ENCODE peak calls at places on chromosomes 13 and 19, in six cellular contexts. One of them, this sample, is unnamed.
A peak's percentile ranks its signal among the peaks of the same experiment; 100 is the strongest.

GRCh38 chr13:93794197-93794885 is 567.7 kb downstream of the GPC6 start:
- DNase-seq in A549: no peak
- DNase-seq in tibial nerve: no peak
- DNase-seq in body of pancreas: no peak
- DNase-seq in HCT116: no peak
- DNase-seq in ovary: no peak
- DNase-seq in this sample: no peak

GRCh38 chr19:8484331-8484894 is 18.0 kb downstream of the PRAM1 start:
- DNase-seq in HCT116: no peak
- DNase-seq in ovary: peak; percentile 36
- DNase-seq in body of pancreas: no peak
- DNase-seq in tibial nerve: peak; percentile 63
- DNase-seq in A549: no peak
- DNase-seq in this sample: no peak

GRCh38 chr13:68099616-68100015 is 869.5 kb upstream of the PCDH9 start:
- DNase-seq in A549: peak; percentile 11
- DNase-seq in HCT116: peak; percentile 0
- DNase-seq in tibial nerve: no peak
- DNase-seq in ovary: no peak
- DNase-seq in body of pancreas: no peak
- DNase-seq in this sample: no peak

GRCh38 chr19:49064029-49064629 is 489 bp downstream of the NTF4 start:
- DNase-seq in A549: no peak
- DNase-seq in tibial nerve: no peak
- DNase-seq in HCT116: no peak
- DNase-seq in body of pancreas: no peak
- DNase-seq in ovary: no peak
- DNase-seq in this sample: no peak

GRCh38 chr13:27423333-27423732 is 1.1 kb upstream of the GTF3A start:
- DNase-seq in ovary: no peak
- DNase-seq in tibial nerve: no peak
- DNase-seq in HCT116: no peak
- DNase-seq in body of pancreas: no peak
- DNase-seq in A549: no peak
- DNase-seq in this sample: no peak

GRCh38 chr13:59651479-59651878 is 512.2 kb downstream of the DIAPH3 start:
- DNase-seq in ovary: no peak
- DNase-seq in tibial nerve: no peak
- DNase-seq in A549: no peak
- DNase-seq in HCT116: no peak
- DNase-seq in body of pancreas: no peak
- DNase-seq in this sample: no peak

GRCh38 chr13:106917024-106917491 is 349.1 kb upstream of the ARGLU1 start:
- DNase-seq in A549: no peak
- DNase-seq in ovary: no peak
- DNase-seq in body of pancreas: no peak
- DNase-seq in HCT116: no peak
- DNase-seq in tibial nerve: no peak
- DNase-seq in this sample: no peak

GRCh38 chr13:38366954-38367645 is 17.4 kb downstream of the UFM1 start:
- DNase-seq in HCT116: no peak
- DNase-seq in ovary: no peak
- DNase-seq in A549: no peak
- DNase-seq in tibial nerve: no peak
- DNase-seq in body of pancreas: no peak
- DNase-seq in this sample: no peak

GRCh38 chr19:45766293-45766918 is 2.6 kb downstream of the SIX5 start:
- DNase-seq in ovary: peak; percentile 63
- DNase-seq in A549: no peak
- DNase-seq in body of pancreas: peak; percentile 69
- DNase-seq in tibial nerve: no peak
- DNase-seq in HCT116: no peak
- DNase-seq in this sample: no peak

DNA sequence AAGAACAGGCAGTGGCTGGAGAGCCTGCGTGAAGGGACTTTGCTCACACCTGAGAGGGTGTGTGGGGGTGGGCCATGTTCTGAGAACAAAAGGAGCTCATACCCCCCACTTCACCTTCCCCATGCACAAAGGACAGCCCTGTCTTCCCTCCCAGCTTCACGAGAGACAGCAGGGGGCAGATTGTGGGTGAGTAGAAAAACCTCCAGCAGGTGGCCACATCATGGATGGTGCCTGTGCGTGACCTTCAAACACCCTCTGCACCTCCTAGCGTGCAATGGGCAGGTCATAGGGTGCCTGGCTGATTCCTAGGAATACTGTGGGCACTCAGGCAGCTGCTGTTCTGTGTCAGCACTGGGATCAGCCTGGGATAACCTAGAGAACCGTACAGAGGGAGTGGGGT is 36.3 kb upstream of the PSG9 start:
- DNase-seq in HCT116: no peak
- DNase-seq in A549: no peak
- DNase-seq in tibial nerve: no peak
- DNase-seq in ovary: no peak
- DNase-seq in body of pancreas: no peak
- DNase-seq in this sample: no peak
- TF ChIP-seq CTCF in HCT116: peak; percentile 45
- TF ChIP-seq CTCF in A549: no peak
- TF ChIP-seq CTCF in tibial nerve: no peak
- TF ChIP-seq CTCF in ovary: no peak
- TF ChIP-seq CTCF in body of pancreas: no peak
- TF ChIP-seq CTCF in this sample: no peak

GRCh38 chr19:813359-814107 is 8.2 kb downstream of the PLPPR3 start:
- DNase-seq in tibial nerve: no peak
- DNase-seq in ovary: no peak
- DNase-seq in body of pancreas: no peak
- DNase-seq in HCT116: no peak
- DNase-seq in A549: no peak
- DNase-seq in this sample: no peak

GRCh38 chr19:816500-816857 is 5.3 kb downstream of the PLPPR3 start:
- DNase-seq in A549: no peak
- DNase-seq in HCT116: no peak
- DNase-seq in body of pancreas: no peak
- DNase-seq in tibial nerve: no peak
- DNase-seq in ovary: no peak
- DNase-seq in this sample: no peak

GRCh38 chr19:815775-816499 is 5.8 kb downstream of the PLPPR3 start:
- DNase-seq in A549: no peak
- DNase-seq in tibial nerve: no peak
- DNase-seq in HCT116: no peak
- DNase-seq in ovary: no peak
- DNase-seq in body of pancreas: no peak
- DNase-seq in this sample: no peak

GRCh38 chr19:814108-815078 is 7.4 kb downstream of the PLPPR3 start:
- DNase-seq in A549: no peak
- DNase-seq in body of pancreas: no peak
- DNase-seq in HCT116: no peak
- DNase-seq in tibial nerve: no peak
- DNase-seq in ovary: no peak
- DNase-seq in this sample: no peak

DNA sequence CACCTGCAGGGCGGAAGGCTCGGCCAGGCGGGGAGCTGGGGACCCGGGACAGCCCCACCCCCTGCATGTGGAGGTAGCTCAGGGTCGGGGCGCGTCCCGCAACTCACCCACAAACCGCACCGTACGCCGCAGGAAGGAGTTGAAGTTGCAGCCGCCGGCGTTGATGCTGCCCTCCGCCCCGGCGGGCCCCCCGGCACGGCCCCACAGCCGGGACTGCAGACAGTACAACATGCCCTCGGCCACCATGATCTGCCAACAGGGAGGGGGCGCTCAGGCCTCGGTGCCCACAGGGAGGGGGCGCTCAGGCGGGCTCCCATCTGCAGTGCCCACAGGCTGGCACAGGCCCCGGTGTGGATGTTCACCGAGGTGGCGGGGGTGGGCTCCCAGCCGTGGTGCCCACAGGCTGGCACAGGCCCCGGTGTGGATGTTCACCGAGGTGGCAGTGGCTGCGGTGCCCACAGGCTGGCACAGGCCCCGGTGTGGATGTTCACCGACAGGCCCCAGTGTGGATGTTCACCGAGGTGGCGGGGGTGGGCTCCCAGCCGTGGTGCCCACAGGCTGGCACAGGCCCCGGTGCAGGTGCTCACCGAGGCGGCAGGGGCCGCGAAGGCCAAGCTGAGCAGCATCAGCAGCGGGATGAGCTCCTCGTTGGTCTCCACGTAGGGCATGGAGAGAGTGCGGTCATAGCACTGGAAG is 6.5 kb downstream of the PLPPR3 start:
- DNase-seq in body of pancreas: no peak
- DNase-seq in HCT116: no peak
- DNase-seq in ovary: no peak
- DNase-seq in A549: no peak
- DNase-seq in tibial nerve: no peak
- DNase-seq in this sample: no peak
- TF ChIP-seq POLR2A in body of pancreas: no peak
- TF ChIP-seq POLR2A in HCT116: no peak
- TF ChIP-seq POLR2A in ovary: no peak
- TF ChIP-seq POLR2A in A549: no peak
- TF ChIP-seq POLR2A in tibial nerve: no peak
- TF ChIP-seq POLR2A in this sample: no peak

DNA sequence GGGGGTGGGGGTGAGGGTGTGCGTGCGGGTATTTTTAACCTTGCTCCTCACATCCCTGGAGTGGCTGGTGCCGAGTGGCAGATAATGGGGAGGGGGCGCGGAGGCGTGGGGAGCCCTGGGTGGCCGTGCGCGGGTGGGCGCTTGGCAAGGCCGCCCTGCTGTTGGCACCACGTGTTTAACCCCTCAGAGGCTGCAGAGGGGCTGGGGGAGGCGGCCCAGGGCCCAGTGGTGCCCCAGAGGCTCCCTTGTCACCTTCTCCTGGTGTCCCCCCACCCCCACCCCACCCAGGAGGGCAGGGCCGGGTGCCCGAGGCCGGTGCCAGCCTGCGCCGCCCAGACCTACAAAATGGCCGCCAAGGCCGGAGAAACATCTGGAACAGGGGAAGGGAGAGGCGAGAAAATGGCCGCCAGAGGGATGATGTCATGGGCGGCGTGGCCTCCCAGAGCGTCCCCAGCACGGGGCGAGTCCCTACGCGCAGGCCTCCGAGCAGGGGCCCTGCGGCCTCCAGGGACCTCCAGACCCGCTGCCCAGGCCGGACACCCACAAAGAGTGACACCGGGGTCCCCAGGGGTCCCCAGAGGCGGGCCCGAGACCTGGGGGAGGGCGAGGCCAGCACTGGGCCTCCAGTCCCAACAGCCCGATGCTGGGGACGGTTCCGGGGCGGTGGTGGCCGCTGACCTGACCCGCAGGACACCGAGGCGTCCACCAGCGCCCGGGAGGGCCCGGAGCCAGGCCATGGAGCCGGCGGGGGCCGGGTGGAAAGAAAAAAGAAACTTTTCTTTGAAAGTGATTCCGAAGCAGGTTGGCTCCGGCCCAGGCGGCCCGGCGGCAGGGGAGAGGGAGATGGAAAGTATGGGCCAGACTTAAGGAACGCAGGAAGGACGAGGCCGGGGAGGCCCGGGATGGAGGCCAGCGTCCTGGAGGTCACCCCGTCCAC is 38.2 kb downstream of the NFIC start:
- DNase-seq in body of pancreas: peak; percentile 93
- DNase-seq in ovary: peak; percentile 93
- DNase-seq in HCT116: no peak
- DNase-seq in A549: no peak
- DNase-seq in tibial nerve: peak; percentile 75
- DNase-seq in this sample: no peak
- TF ChIP-seq CTCF in body of pancreas: no peak
- TF ChIP-seq CTCF in ovary: no peak
- TF ChIP-seq CTCF in HCT116: no peak
- TF ChIP-seq CTCF in A549: no peak
- TF ChIP-seq CTCF in tibial nerve: no peak
- TF ChIP-seq CTCF in this sample: no peak

DNA sequence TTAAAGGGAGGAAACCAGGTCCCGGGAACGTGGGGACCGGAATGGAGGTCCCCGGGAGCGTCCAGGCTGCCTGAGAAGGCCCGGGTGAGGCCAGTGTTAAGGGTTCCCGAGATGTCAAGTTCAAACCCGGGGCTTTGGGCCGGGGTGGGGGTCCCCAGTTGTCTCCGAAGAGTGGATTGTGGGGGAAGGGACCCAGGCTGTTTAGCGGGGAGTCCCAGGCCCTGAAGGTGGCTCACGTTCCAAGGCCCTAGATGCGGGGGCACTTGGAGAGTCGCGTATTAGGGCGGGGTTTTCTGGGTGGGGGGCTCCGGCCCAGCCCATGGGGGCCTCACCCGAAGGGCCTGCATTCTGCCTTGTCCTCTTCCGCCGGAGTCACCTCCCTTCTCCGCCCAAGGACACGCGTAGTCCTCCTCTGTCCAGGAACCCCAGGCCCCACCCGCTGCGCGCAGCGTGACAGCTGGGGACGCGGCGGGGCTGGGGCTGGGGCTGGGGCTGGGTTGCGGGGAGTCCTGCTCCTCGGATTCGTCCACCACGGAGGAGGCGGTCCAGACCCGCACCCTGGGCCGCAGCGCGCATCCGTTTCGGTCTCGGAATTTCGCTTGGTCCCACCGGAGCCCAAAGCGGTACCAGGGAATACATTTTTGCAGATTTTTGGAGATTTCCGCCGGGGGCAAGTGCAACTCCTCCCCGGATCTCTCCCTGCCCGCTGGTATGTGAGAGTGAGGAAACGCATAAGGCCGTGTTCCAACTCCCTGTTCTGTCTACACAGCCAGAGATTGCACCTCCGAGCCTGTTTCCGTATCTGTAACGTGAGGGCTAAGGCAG is at the start of gene COX7A1:
- DNase-seq in A549: no peak
- DNase-seq in HCT116: no peak
- DNase-seq in body of pancreas: peak; percentile 47
- DNase-seq in tibial nerve: peak; percentile 57
- DNase-seq in ovary: peak; percentile 72
- DNase-seq in this sample: no peak
- TF ChIP-seq POLR2A in A549: no peak
- TF ChIP-seq POLR2A in HCT116: no peak
- TF ChIP-seq POLR2A in body of pancreas: peak; percentile 25
- TF ChIP-seq POLR2A in tibial nerve: peak; percentile 56
- TF ChIP-seq POLR2A in ovary: peak; percentile 44
- TF ChIP-seq POLR2A in this sample: no peak

GRCh38 chr19:40584007-40584406 is 7.3 kb downstream of the SHKBP1 start:
- DNase-seq in tibial nerve: no peak
- DNase-seq in A549: peak; percentile 88
- DNase-seq in ovary: no peak
- DNase-seq in HCT116: no peak
- DNase-seq in body of pancreas: no peak
- DNase-seq in this sample: no peak
- TF ChIP-seq CTCF in tibial nerve: no peak
- TF ChIP-seq CTCF in A549: peak; percentile 44
- TF ChIP-seq CTCF in ovary: no peak
- TF ChIP-seq CTCF in HCT116: peak; percentile 70
- TF ChIP-seq CTCF in body of pancreas: no peak
- TF ChIP-seq CTCF in this sample: no peak

GRCh38 chr19:40190891-40191835 is at the start of gene MAP3K10:
- DNase-seq in tibial nerve: peak; percentile 50
- DNase-seq in HCT116: no peak
- DNase-seq in A549: peak; percentile 82
- DNase-seq in body of pancreas: peak; percentile 73
- DNase-seq in ovary: peak; percentile 85
- DNase-seq in this sample: no peak
- TF ChIP-seq POLR2A in tibial nerve: peak; percentile 45
- TF ChIP-seq POLR2A in HCT116: no peak
- TF ChIP-seq POLR2A in A549: peak; percentile 33
- TF ChIP-seq POLR2A in body of pancreas: no peak
- TF ChIP-seq POLR2A in ovary: no peak
- TF ChIP-seq POLR2A in this sample: no peak